ENCODE peak calls at places on chromosomes 7 and 10, in nine cellular contexts. One of them, this sample, is unnamed.

GRCh38 chr7:30406664-30407425 is 71.7 kb downstream of the NOD1 start:
- DNase-seq in NCI-H2081: no peak
- DNase-seq in stimulated activated CD4-positive, alpha-beta T cell treated with anti-CD3 and anti-CD28 coated beads, Interleukin-1b, Interleukin-23, amount 100 ng/mL, for 1 hour: no peak
- DNase-seq in hypothalamus: no peak
- DNase-seq in GM23338: no peak
- DNase-seq in GM03348: no peak
- DNase-seq in kidney glomerular epithelial cell: no peak
- DNase-seq in left colon: no peak
- DNase-seq in T-helper 1 cell: no peak
- DNase-seq in this sample: no peak

GRCh38 chr10:43793714-43794113 is 145.0 kb upstream of the ZNF32 start:
- DNase-seq in NCI-H2081: no peak
- DNase-seq in stimulated activated CD4-positive, alpha-beta T cell treated with anti-CD3 and anti-CD28 coated beads, Interleukin-1b, Interleukin-23, amount 100 ng/mL, for 1 hour: no peak
- DNase-seq in hypothalamus: no peak
- DNase-seq in GM23338: no peak
- DNase-seq in GM03348: no peak
- DNase-seq in kidney glomerular epithelial cell: no peak
- DNase-seq in left colon: no peak
- DNase-seq in T-helper 1 cell: no peak
- DNase-seq in this sample: no peak

GRCh38 chr10:132886211-132887099 is 55.9 kb downstream of the CFAP46 start:
- DNase-seq in NCI-H2081: no peak
- DNase-seq in stimulated activated CD4-positive, alpha-beta T cell treated with anti-CD3 and anti-CD28 coated beads, Interleukin-1b, Interleukin-23, amount 100 ng/mL, for 1 hour: no peak
- DNase-seq in hypothalamus: no peak
- DNase-seq in GM23338: no peak
- DNase-seq in GM03348: no peak
- DNase-seq in kidney glomerular epithelial cell: no peak
- DNase-seq in left colon: no peak
- DNase-seq in T-helper 1 cell: no peak
- DNase-seq in this sample: no peak

GRCh38 chr10:6473901-6474370 is 106.1 kb downstream of the PRKCQ start:
- DNase-seq in NCI-H2081: no peak
- DNase-seq in stimulated activated CD4-positive, alpha-beta T cell treated with anti-CD3 and anti-CD28 coated beads, Interleukin-1b, Interleukin-23, amount 100 ng/mL, for 1 hour: no peak
- DNase-seq in hypothalamus: no peak
- DNase-seq in GM23338: no peak
- DNase-seq in GM03348: no peak
- DNase-seq in kidney glomerular epithelial cell: peak; percentile 57
- DNase-seq in left colon: no peak
- DNase-seq in T-helper 1 cell: peak; percentile 20
- DNase-seq in this sample: no peak

GRCh38 chr10:43226441-43226840 is 40.4 kb downstream of the RASGEF1A start:
- DNase-seq in NCI-H2081: no peak
- DNase-seq in stimulated activated CD4-positive, alpha-beta T cell treated with anti-CD3 and anti-CD28 coated beads, Interleukin-1b, Interleukin-23, amount 100 ng/mL, for 1 hour: no peak
- DNase-seq in hypothalamus: no peak
- DNase-seq in GM23338: no peak
- DNase-seq in GM03348: no peak
- DNase-seq in kidney glomerular epithelial cell: no peak
- DNase-seq in left colon: peak; percentile 0
- DNase-seq in T-helper 1 cell: no peak
- DNase-seq in this sample: peak; percentile 29

GRCh38 chr10:68137174-68137573 is 27.9 kb downstream of the MYPN start:
- DNase-seq in NCI-H2081: no peak
- DNase-seq in stimulated activated CD4-positive, alpha-beta T cell treated with anti-CD3 and anti-CD28 coated beads, Interleukin-1b, Interleukin-23, amount 100 ng/mL, for 1 hour: no peak
- DNase-seq in hypothalamus: no peak
- DNase-seq in GM23338: no peak
- DNase-seq in GM03348: peak; percentile 28
- DNase-seq in kidney glomerular epithelial cell: no peak
- DNase-seq in left colon: no peak
- DNase-seq in T-helper 1 cell: no peak
- DNase-seq in this sample: no peak

GRCh38 chr10:84908491-84908890 is 580.1 kb downstream of the CCSER2 start:
- DNase-seq in NCI-H2081: no peak
- DNase-seq in stimulated activated CD4-positive, alpha-beta T cell treated with anti-CD3 and anti-CD28 coated beads, Interleukin-1b, Interleukin-23, amount 100 ng/mL, for 1 hour: no peak
- DNase-seq in hypothalamus: no peak
- DNase-seq in GM23338: no peak
- DNase-seq in GM03348: no peak
- DNase-seq in kidney glomerular epithelial cell: no peak
- DNase-seq in left colon: no peak
- DNase-seq in T-helper 1 cell: no peak
- DNase-seq in this sample: no peak

GRCh38 chr10:27256790-27257189 is 16.2 kb upstream of the ACBD5 start:
- DNase-seq in NCI-H2081: no peak
- DNase-seq in stimulated activated CD4-positive, alpha-beta T cell treated with anti-CD3 and anti-CD28 coated beads, Interleukin-1b, Interleukin-23, amount 100 ng/mL, for 1 hour: no peak
- DNase-seq in hypothalamus: no peak
- DNase-seq in GM23338: no peak
- DNase-seq in GM03348: no peak
- DNase-seq in kidney glomerular epithelial cell: no peak
- DNase-seq in left colon: no peak
- DNase-seq in T-helper 1 cell: no peak
- DNase-seq in this sample: no peak

GRCh38 chr7:142629588-142630260 is 119.5 kb upstream of the PRSS1 start:
- DNase-seq in NCI-H2081: no peak
- DNase-seq in stimulated activated CD4-positive, alpha-beta T cell treated with anti-CD3 and anti-CD28 coated beads, Interleukin-1b, Interleukin-23, amount 100 ng/mL, for 1 hour: no peak
- DNase-seq in hypothalamus: no peak
- DNase-seq in GM23338: no peak
- DNase-seq in GM03348: peak; percentile 60
- DNase-seq in kidney glomerular epithelial cell: no peak
- DNase-seq in left colon: no peak
- DNase-seq in T-helper 1 cell: no peak
- DNase-seq in this sample: no peak